ENCODE peak calls at places on chromosome 21, in four cellular contexts. One of them, this sample, is unnamed.

GRCh38 chr21:38881041-38881570 is 75.4 kb downstream of the ETS2 start:
- DNase-seq in nucleus accumbens: no peak
- DNase-seq in left colon: no peak
- DNase-seq in GM03348: no peak
- DNase-seq in this sample: no peak

GRCh38 chr21:45248893-45249381 is 38.8 kb downstream of the POFUT2 start:
- DNase-seq in nucleus accumbens: no peak
- DNase-seq in left colon: no peak
- DNase-seq in GM03348: peak
- DNase-seq in this sample: peak

GRCh38 chr21:32172106-32172505 is 106.7 kb downstream of the MIS18A start:
- DNase-seq in nucleus accumbens: no peak
- DNase-seq in left colon: no peak
- DNase-seq in GM03348: no peak
- DNase-seq in this sample: no peak

GRCh38 chr21:42042651-42043050 is 28.5 kb upstream of the UMODL1 start:
- DNase-seq in nucleus accumbens: no peak
- DNase-seq in left colon: no peak
- DNase-seq in GM03348: no peak
- DNase-seq in this sample: no peak

GRCh38 chr21:29201186-29201585 is 70.7 kb downstream of the MAP3K7CL start:
- DNase-seq in nucleus accumbens: no peak
- DNase-seq in left colon: no peak
- DNase-seq in GM03348: no peak
- DNase-seq in this sample: no peak

GRCh38 chr21:21851657-21852056 is 853.4 kb downstream of the NCAM2 start:
- DNase-seq in nucleus accumbens: no peak
- DNase-seq in left colon: no peak
- DNase-seq in GM03348: no peak
- DNase-seq in this sample: no peak

GRCh38 chr21:41220208-41220733 is 52.3 kb downstream of the BACE2 start:
- DNase-seq in nucleus accumbens: no peak
- DNase-seq in left colon: no peak
- DNase-seq in GM03348: no peak
- DNase-seq in this sample: peak

GRCh38 chr21:29893687-29894086 is 46.1 kb downstream of the GRIK1 start:
- DNase-seq in nucleus accumbens: no peak
- DNase-seq in left colon: no peak
- DNase-seq in GM03348: no peak
- DNase-seq in this sample: peak

GRCh38 chr21:46221664-46222435 is 6.7 kb downstream of the LSS start:
- DNase-seq in nucleus accumbens: no peak
- DNase-seq in left colon: no peak
- DNase-seq in GM03348: no peak
- DNase-seq in this sample: no peak

GRCh38 chr21:42980959-42981523 is 6.7 kb downstream of the PKNOX1 start:
- DNase-seq in nucleus accumbens: no peak
- DNase-seq in left colon: no peak
- DNase-seq in GM03348: no peak
- DNase-seq in this sample: no peak

GRCh38 chr21:43825936-43826622 is 36.7 kb downstream of the RRP1 start:
- DNase-seq in nucleus accumbens: no peak
- DNase-seq in left colon: no peak
- DNase-seq in GM03348: no peak
- DNase-seq in this sample: no peak

GRCh38 chr21:41250519-41250918 is 66.1 kb upstream of the FAM3B start:
- DNase-seq in nucleus accumbens: no peak
- DNase-seq in left colon: no peak
- DNase-seq in GM03348: no peak
- DNase-seq in this sample: peak

GRCh38 chr21:41142051-41142795 is 25.7 kb upstream of the BACE2 start:
- DNase-seq in nucleus accumbens: no peak
- DNase-seq in left colon: no peak
- DNase-seq in GM03348: peak
- DNase-seq in this sample: peak

GRCh38 chr21:43866233-43866632 is 1.2 kb downstream of the AGPAT3 start:
- DNase-seq in nucleus accumbens: peak
- DNase-seq in left colon: peak
- DNase-seq in GM03348: peak
- DNase-seq in this sample: peak

GRCh38 chr21:27425172-27425571 is 458.3 kb upstream of the ADAMTS5 start:
- DNase-seq in nucleus accumbens: no peak
- DNase-seq in left colon: no peak
- DNase-seq in GM03348: no peak
- DNase-seq in this sample: peak

This sample was measured in cardiac fibroblast.